ENCODE peak calls at places on chromosome 5, in five cellular contexts. M is SK-N-SH, N is K562, F is HepG2, K is GM12878. E is an unnamed sample.

GRCh38 chr5:141868541-141868940 is 9.7 kb downstream of the PCDH1 start:
- DNase-seq in K (no peak), F (no peak), N (no peak), M (no peak), E (no peak)

GRCh38 chr5:38926121-38926520 is 80.3 kb downstream of the OSMR start:
- DNase-seq in M (no peak), F (no peak), K (no peak), N (no peak), E (no peak)

GRCh38 chr5:135085133-135085935 is 51.3 kb upstream of the PITX1 start:
- DNase-seq in N (no peak), F (no peak), M (no peak), K (no peak), E (no peak)

GRCh38 chr5:61277781-61278180 is 54.3 kb upstream of the ZSWIM6 start:
- DNase-seq in N (no peak), F (no peak), M (no peak), K (no peak), E (no peak)

GRCh38 chr5:144203750-144204596 is 33.3 kb downstream of the KCTD16 start:
- DNase-seq in N (peak; percentile 29), K (no peak), M (peak; percentile 34), F (peak; percentile 42), E (peak; percentile 39)

GRCh38 chr5:121087560-121087959 is 623.5 kb downstream of the PRR16 start:
- DNase-seq in N (no peak), M (no peak), K (no peak), F (no peak), E (no peak)

GRCh38 chr5:169756071-169756765 is 119.1 kb downstream of the DOCK2 start:
- DNase-seq in K (no peak), M (no peak), N (no peak), F (no peak), E (no peak)

GRCh38 chr5:123371575-123372179 is 51.5 kb downstream of the CEP120 start:
- DNase-seq in K (no peak), F (peak; percentile 22), M (peak; percentile 11), N (peak; percentile 39), E (no peak)

GRCh38 chr5:174599992-174600391 is 124.4 kb upstream of the MSX2 start:
- DNase-seq in M (no peak), K (no peak), F (no peak), N (no peak), E (no peak)

GRCh38 chr5:177479774-177480173 is 6.3 kb upstream of the DBN1 start:
- DNase-seq in N (no peak), M (peak; percentile 75), F (no peak), K (no peak), E (no peak)

GRCh38 chr5:115575167-115576070 is 26.9 kb downstream of the TICAM2 start:
- DNase-seq in K (no peak), M (no peak), N (no peak), F (peak; percentile 2), E (no peak)

GRCh38 chr5:21807953-21808352 is 1045.2 kb downstream of the CDH12 start:
- DNase-seq in K (no peak), F (no peak), M (no peak), N (no peak), E (no peak)

GRCh38 chr5:96843140-96843539 is 33.2 kb upstream of the ERAP2 start:
- DNase-seq in K (no peak), F (no peak), N (no peak), M (no peak), E (no peak)
- TF ChIP-seq REST in K (no peak), F (no peak), N (no peak), M (no peak), E (no peak)

GRCh38 chr5:129930221-129930620 is 26.0 kb downstream of the CHSY3 start:
- DNase-seq in K (no peak), F (no peak), M (no peak), N (no peak), E (no peak)
- TF ChIP-seq GABPA in K (no peak), F (no peak), M (no peak), N (no peak), E (no peak)

DNA sequence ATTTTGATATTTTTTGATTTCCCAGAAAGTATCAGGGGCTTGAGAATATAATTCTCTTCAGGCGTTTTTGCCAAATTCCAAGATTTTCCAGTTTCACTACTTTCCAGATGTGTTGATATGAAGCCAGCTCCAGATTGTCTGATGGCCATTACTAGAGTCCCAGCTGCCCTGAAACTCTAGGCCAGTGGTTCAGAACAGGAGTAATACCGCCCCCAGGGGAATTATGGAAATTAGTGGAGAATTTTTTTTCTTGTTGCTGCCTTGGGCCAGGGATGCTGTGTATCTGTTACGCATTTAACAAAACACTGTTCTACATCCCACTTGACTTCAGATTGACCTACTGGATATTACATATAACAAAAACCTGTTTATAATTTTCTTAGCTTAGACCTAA is 88.6 kb downstream of the KCNN2 start:
- DNase-seq in K (no peak), M (peak; percentile 11), F (no peak), N (no peak), E (no peak)
- TF ChIP-seq REST in K (no peak), M (no peak), F (no peak), N (no peak), E (no peak)

DNA sequence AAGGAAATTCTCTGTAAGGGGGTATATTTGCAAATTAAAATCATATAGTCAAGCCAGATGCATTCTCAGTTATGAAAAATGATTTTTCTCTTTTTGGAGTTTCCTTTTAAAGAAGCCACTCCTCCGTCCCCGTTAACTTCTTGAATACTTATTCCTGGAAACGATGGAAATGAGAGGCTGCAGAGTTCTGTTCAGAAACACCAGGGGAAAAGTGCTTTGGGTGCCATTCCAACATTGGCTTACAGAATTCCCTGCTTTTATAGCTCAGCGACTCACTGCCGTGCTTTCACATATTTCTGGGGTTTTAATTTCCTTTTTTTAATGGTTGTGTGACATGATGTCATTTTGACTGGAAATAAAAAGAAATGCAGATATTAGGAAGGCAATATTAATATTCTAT is 363.6 kb downstream of the EBF1 start:
- DNase-seq in N (no peak), M (no peak), F (no peak), K (no peak), E (no peak)
- TF ChIP-seq GABPA in N (no peak), M (no peak), F (no peak), K (no peak), E (no peak)

GRCh38 chr5:65730910-65731309 is 8.9 kb downstream of the NLN start:
- DNase-seq in K (no peak), M (no peak), F (no peak), N (no peak), E (no peak)
- TF ChIP-seq REST in K (no peak), M (no peak), F (no peak), N (no peak), E (no peak)

DNA sequence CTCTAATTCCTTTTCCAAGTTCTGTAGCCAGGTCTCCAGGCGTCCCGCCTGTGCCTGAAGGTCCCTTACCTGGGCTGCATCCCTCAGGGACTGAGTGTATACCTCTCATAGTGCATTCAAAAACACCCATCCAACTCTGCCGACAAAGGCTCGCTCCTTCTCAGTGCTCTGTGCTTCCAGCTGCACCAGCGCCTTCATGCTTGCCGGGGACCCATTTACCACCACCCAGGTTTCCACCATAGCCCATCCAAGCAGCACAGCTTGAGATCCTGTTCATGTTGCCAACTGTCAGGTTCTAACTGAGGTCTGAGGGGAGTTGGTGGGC is 794.5 kb downstream of the EFNA5 start:
- DNase-seq in M (no peak), K (no peak), F (no peak), N (no peak), E (no peak)
- TF ChIP-seq GABPA in M (no peak), K (no peak), F (no peak), N (no peak), E (no peak)

DNA sequence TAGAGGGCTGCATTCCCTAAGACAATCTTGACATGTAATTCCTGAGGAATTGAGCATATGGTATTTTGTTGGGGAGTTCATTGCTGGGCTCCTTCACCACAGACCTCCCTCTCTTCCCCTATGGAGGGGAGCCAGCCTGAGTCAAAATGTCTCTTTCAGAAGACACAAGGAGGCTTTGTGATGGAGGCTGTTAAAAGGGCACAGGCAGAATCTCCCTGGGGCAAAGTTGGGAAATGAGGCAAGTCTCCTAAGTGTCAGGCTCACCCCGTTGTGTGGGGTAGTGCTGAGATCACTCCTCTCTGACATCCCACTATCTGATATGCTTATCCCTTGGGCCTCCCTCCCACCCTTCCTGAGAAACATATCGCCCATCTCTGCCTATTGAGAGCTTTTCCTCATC is 30.6 kb downstream of the GFRA3 start:
- DNase-seq in F (no peak), K (no peak), N (no peak), M (no peak), E (no peak)
- TF ChIP-seq REST in F (no peak), K (no peak), N (no peak), M (no peak), E (no peak)

GRCh38 chr5:110099562-110099961 is 409.8 kb downstream of the MAN2A1 start:
- DNase-seq in F (no peak), N (no peak), M (no peak), K (no peak), E (no peak)
- TF ChIP-seq GABPA in F (no peak), N (no peak), M (no peak), K (no peak), E (no peak)

E was measured in HL-60.